ENCODE peak calls at places on chromosomes 3 and 15, in four cellular contexts. One of them, this sample, is unnamed.

GRCh38 chr3:72270072-72270611 is 485.2 kb upstream of the PROK2 start:
- DNase-seq in GM12878: no peak
- DNase-seq in SK-N-SH: no peak
- DNase-seq in H1: no peak
- DNase-seq in this sample: peak

GRCh38 chr3:78861156-78861555 is 906.6 kb downstream of the ROBO1 start:
- DNase-seq in SK-N-SH: no peak
- DNase-seq in H1: no peak
- DNase-seq in GM12878: no peak
- DNase-seq in this sample: no peak

GRCh38 chr3:42685363-42685881 is at the start of gene KLHL40:
- DNase-seq in GM12878: no peak
- DNase-seq in H1: no peak
- DNase-seq in SK-N-SH: no peak
- DNase-seq in this sample: no peak

GRCh38 chr15:47517737-47518136 is 199.6 kb upstream of the SEMA6D start:
- DNase-seq in SK-N-SH: no peak
- DNase-seq in GM12878: no peak
- DNase-seq in H1: no peak
- DNase-seq in this sample: no peak

GRCh38 chr3:53092216-53092615 is 38.0 kb downstream of the RFT1 start:
- DNase-seq in GM12878: no peak
- DNase-seq in SK-N-SH: no peak
- DNase-seq in H1: no peak
- DNase-seq in this sample: no peak

GRCh38 chr3:68996356-68996995 is 17.0 kb downstream of the EOGT start:
- DNase-seq in GM12878: no peak
- DNase-seq in H1: no peak
- DNase-seq in SK-N-SH: no peak
- DNase-seq in this sample: no peak

GRCh38 chr3:11146771-11147363 is 7.4 kb upstream of the HRH1 start:
- DNase-seq in SK-N-SH: no peak
- DNase-seq in GM12878: no peak
- DNase-seq in H1: no peak
- DNase-seq in this sample: no peak

GRCh38 chr3:31361391-31362273 is 171.1 kb upstream of the STT3B start:
- DNase-seq in SK-N-SH: no peak
- DNase-seq in GM12878: no peak
- DNase-seq in H1: no peak
- DNase-seq in this sample: no peak

GRCh38 chr3:182921665-182922355 is 58.5 kb downstream of the DCUN1D1 start:
- DNase-seq in H1: no peak
- DNase-seq in SK-N-SH: no peak
- DNase-seq in GM12878: no peak
- DNase-seq in this sample: no peak

GRCh38 chr15:29102911-29103824 is 166.5 kb downstream of the NSMCE3 start:
- DNase-seq in SK-N-SH: no peak
- DNase-seq in GM12878: no peak
- DNase-seq in H1: no peak
- DNase-seq in this sample: no peak

GRCh38 chr15:69664572-69665326 is 212.1 kb downstream of the RPLP1 start:
- DNase-seq in GM12878: no peak
- DNase-seq in H1: no peak
- DNase-seq in SK-N-SH: peak
- DNase-seq in this sample: no peak

GRCh38 chr3:25294406-25294805 is 133.7 kb upstream of the RARB start:
- DNase-seq in H1: no peak
- DNase-seq in SK-N-SH: no peak
- DNase-seq in GM12878: no peak
- DNase-seq in this sample: no peak

GRCh38 chr3:37909067-37909911 is 47.6 kb downstream of the CTDSPL start:
- DNase-seq in GM12878: no peak
- DNase-seq in H1: no peak
- DNase-seq in SK-N-SH: no peak
- DNase-seq in this sample: peak

GRCh38 chr15:47184003-47184404 is 533.3 kb upstream of the SEMA6D start:
- DNase-seq in SK-N-SH: peak
- DNase-seq in GM12878: no peak
- DNase-seq in H1: no peak
- DNase-seq in this sample: no peak

GRCh38 chr15:34851751-34852150 is 56.4 kb upstream of the ACTC1 start:
- DNase-seq in GM12878: no peak
- DNase-seq in SK-N-SH: no peak
- DNase-seq in H1: no peak
- DNase-seq in this sample: no peak

GRCh38 chr15:43151688-43152087 is 18.3 kb downstream of the TMEM62 start:
- DNase-seq in SK-N-SH: no peak
- DNase-seq in H1: no peak
- DNase-seq in GM12878: no peak
- DNase-seq in this sample: no peak

GRCh38 chr3:3664916-3665315 is 134.3 kb upstream of the LRRN1 start:
- DNase-seq in H1: no peak
- DNase-seq in GM12878: no peak
- DNase-seq in SK-N-SH: no peak
- DNase-seq in this sample: no peak

GRCh38 chr3:10550705-10551104 is 45.3 kb upstream of the ATP2B2 start:
- DNase-seq in GM12878: no peak
- DNase-seq in H1: no peak
- DNase-seq in SK-N-SH: no peak
- DNase-seq in this sample: no peak

GRCh38 chr3:143016321-143016972 is 15.1 kb downstream of the U2SURP start:
- DNase-seq in SK-N-SH: no peak
- DNase-seq in GM12878: no peak
- DNase-seq in H1: no peak
- DNase-seq in this sample: no peak

GRCh38 chr3:29226709-29227108 is 54.2 kb upstream of the RBMS3 start:
- DNase-seq in SK-N-SH: no peak
- DNase-seq in H1: no peak
- DNase-seq in GM12878: no peak
- DNase-seq in this sample: no peak

GRCh38 chr15:66178531-66178910 is 75.0 kb downstream of the MEGF11 start:
- DNase-seq in GM12878: no peak
- DNase-seq in SK-N-SH: no peak
- DNase-seq in H1: peak
- DNase-seq in this sample: no peak

GRCh38 chr15:67105065-67105951 is 39.9 kb downstream of the SMAD3 start:
- DNase-seq in H1: no peak
- DNase-seq in SK-N-SH: no peak
- DNase-seq in GM12878: no peak
- DNase-seq in this sample: peak

GRCh38 chr3:103629391-103629790 is 1194.6 kb downstream of the ZPLD1 start:
- DNase-seq in GM12878: no peak
- DNase-seq in SK-N-SH: no peak
- DNase-seq in H1: no peak
- DNase-seq in this sample: no peak

GRCh38 chr15:58043192-58043903 is 22.2 kb downstream of the ALDH1A2 start:
- DNase-seq in GM12878: no peak
- DNase-seq in SK-N-SH: no peak
- DNase-seq in H1: no peak
- DNase-seq in this sample: peak

GRCh38 chr15:89486726-89487050 is 9.7 kb downstream of the RHCG start:
- DNase-seq in SK-N-SH: no peak
- DNase-seq in H1: no peak
- DNase-seq in GM12878: no peak
- DNase-seq in this sample: no peak

GRCh38 chr15:29968099-29968892 is 114.5 kb upstream of the GOLGA8J start:
- DNase-seq in GM12878: no peak
- DNase-seq in H1: no peak
- DNase-seq in SK-N-SH: peak
- DNase-seq in this sample: no peak

GRCh38 chr15:99925661-99926461 is 192.6 kb upstream of the LYSMD4 start:
- DNase-seq in SK-N-SH: peak
- DNase-seq in H1: no peak
- DNase-seq in GM12878: no peak
- DNase-seq in this sample: no peak

GRCh38 chr3:38458796-38459498 is 5.3 kb downstream of the ACVR2B start:
- DNase-seq in H1: no peak
- DNase-seq in SK-N-SH: peak
- DNase-seq in GM12878: no peak
- DNase-seq in this sample: no peak

GRCh38 chr15:38652183-38652794 is 87.7 kb upstream of the RASGRP1 start:
- DNase-seq in SK-N-SH: no peak
- DNase-seq in GM12878: no peak
- DNase-seq in H1: no peak
- DNase-seq in this sample: no peak

GRCh38 chr15:71137138-71137518 is 21.9 kb downstream of the THSD4 start:
- DNase-seq in SK-N-SH: no peak
- DNase-seq in GM12878: no peak
- DNase-seq in H1: no peak
- DNase-seq in this sample: no peak

GRCh38 chr3:124924741-124925140 is 9.8 kb downstream of the MUC13 start:
- DNase-seq in GM12878: no peak
- DNase-seq in H1: no peak
- DNase-seq in SK-N-SH: no peak
- DNase-seq in this sample: no peak

GRCh38 chr3:48830660-48831190 is 16.9 kb downstream of the PRKAR2A start:
- DNase-seq in SK-N-SH: no peak
- DNase-seq in GM12878: no peak
- DNase-seq in H1: no peak
- DNase-seq in this sample: no peak

GRCh38 chr3:13141991-13142412 is 68.8 kb upstream of the IQSEC1 start:
- DNase-seq in GM12878: no peak
- DNase-seq in H1: peak
- DNase-seq in SK-N-SH: no peak
- DNase-seq in this sample: no peak

GRCh38 chr3:142873569-142873968 is 15.3 kb downstream of the PCOLCE2 start:
- DNase-seq in SK-N-SH: no peak
- DNase-seq in H1: no peak
- DNase-seq in GM12878: no peak
- DNase-seq in this sample: no peak

GRCh38 chr3:11592460-11593298 is 51.0 kb downstream of the VGLL4 start:
- DNase-seq in H1: no peak
- DNase-seq in SK-N-SH: no peak
- DNase-seq in GM12878: no peak
- DNase-seq in this sample: no peak

GRCh38 chr3:122132949-122133540 is 50.4 kb upstream of the CASR start:
- DNase-seq in GM12878: no peak
- DNase-seq in SK-N-SH: no peak
- DNase-seq in H1: no peak
- DNase-seq in this sample: no peak

GRCh38 chr3:127588675-127589577 is 1.6 kb downstream of the TPRA1 start:
- DNase-seq in H1: no peak
- DNase-seq in SK-N-SH: no peak
- DNase-seq in GM12878: no peak
- DNase-seq in this sample: peak

GRCh38 chr3:127590593-127591477 is at the start of gene TPRA1:
- DNase-seq in GM12878: peak
- DNase-seq in SK-N-SH: peak
- DNase-seq in H1: peak
- DNase-seq in this sample: peak

GRCh38 chr3:127587876-127588275 is 2.7 kb downstream of the TPRA1 start:
- DNase-seq in H1: no peak
- DNase-seq in GM12878: no peak
- DNase-seq in SK-N-SH: no peak
- DNase-seq in this sample: no peak

GRCh38 chr3:127590282-127590592 is 296 bp downstream of the TPRA1 start:
- DNase-seq in SK-N-SH: peak
- DNase-seq in H1: no peak
- DNase-seq in GM12878: no peak
- DNase-seq in this sample: no peak

GRCh38 chr3:127589600-127590281 is 792 bp downstream of the TPRA1 start:
- DNase-seq in H1: no peak
- DNase-seq in GM12878: no peak
- DNase-seq in SK-N-SH: no peak
- DNase-seq in this sample: no peak
- TF ChIP-seq TCF12 in H1: no peak
- TF ChIP-seq TCF12 in GM12878: no peak
- TF ChIP-seq TCF12 in SK-N-SH: no peak
- TF ChIP-seq TCF12 in this sample: no peak

DNA sequence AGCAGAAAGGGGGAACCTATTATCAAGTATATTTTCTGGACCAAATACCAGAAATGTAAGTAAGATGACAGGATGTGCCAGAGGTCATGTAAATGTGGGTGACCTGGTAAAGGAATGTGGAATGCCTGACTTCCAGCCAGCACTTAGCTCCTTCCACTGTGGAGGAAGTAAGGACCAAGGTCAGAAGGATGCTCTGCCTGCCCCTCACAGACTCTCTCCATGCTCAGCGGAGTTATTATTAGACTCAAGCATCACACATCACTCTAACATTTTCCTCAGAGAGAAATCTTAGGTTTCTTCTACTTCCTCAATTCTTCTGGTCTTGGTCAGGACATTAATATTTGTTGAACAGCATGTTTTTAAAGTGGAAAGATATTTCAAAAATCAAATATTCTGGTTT is 231.4 kb upstream of the WNT5A start:
- DNase-seq in SK-N-SH: peak
- DNase-seq in H1: no peak
- DNase-seq in GM12878: no peak
- DNase-seq in this sample: no peak
- TF ChIP-seq TCF12 in SK-N-SH: peak
- TF ChIP-seq TCF12 in H1: no peak
- TF ChIP-seq TCF12 in GM12878: no peak
- TF ChIP-seq TCF12 in this sample: no peak

DNA sequence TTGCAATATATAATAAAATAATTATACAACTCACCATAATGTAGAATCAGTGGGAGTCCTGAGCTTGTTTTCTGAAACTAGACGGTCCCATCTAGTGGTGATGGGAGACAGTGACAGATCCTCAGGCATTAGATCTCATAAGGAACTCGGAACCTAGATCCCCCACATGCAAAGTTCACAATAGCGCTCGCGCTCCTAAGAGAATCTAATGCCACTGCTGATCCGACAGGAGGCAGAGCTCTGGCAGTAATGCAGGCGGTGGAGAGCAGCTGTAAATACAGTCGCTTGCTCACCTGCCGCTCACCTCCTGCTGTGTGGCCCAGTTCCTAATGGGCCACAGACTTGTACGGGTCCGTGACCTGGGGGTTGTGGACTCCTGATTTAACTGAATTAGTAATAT is 87.8 kb downstream of the P3H2 start:
- DNase-seq in SK-N-SH: no peak
- DNase-seq in GM12878: no peak
- DNase-seq in H1: peak
- DNase-seq in this sample: no peak
- TF ChIP-seq TCF12 in SK-N-SH: no peak
- TF ChIP-seq TCF12 in GM12878: no peak
- TF ChIP-seq TCF12 in H1: no peak
- TF ChIP-seq TCF12 in this sample: no peak

GRCh38 chr3:161449784-161450183 is 46.8 kb upstream of the OTOL1 start:
- DNase-seq in H1: no peak
- DNase-seq in SK-N-SH: no peak
- DNase-seq in GM12878: no peak
- DNase-seq in this sample: no peak

GRCh38 chr3:161454615-161455014 is 42.0 kb upstream of the OTOL1 start:
- DNase-seq in GM12878: no peak
- DNase-seq in H1: no peak
- DNase-seq in SK-N-SH: peak
- DNase-seq in this sample: no peak

GRCh38 chr3:161455962-161456361 is 40.6 kb upstream of the OTOL1 start:
- DNase-seq in H1: no peak
- DNase-seq in SK-N-SH: no peak
- DNase-seq in GM12878: no peak
- DNase-seq in this sample: no peak

GRCh38 chr3:161452179-161452578 is 44.4 kb upstream of the OTOL1 start:
- DNase-seq in H1: no peak
- DNase-seq in GM12878: no peak
- DNase-seq in SK-N-SH: no peak
- DNase-seq in this sample: no peak
- TF ChIP-seq TCF12 in H1: no peak
- TF ChIP-seq TCF12 in GM12878: no peak
- TF ChIP-seq TCF12 in SK-N-SH: no peak
- TF ChIP-seq TCF12 in this sample: no peak

GRCh38 chr3:64388886-64389285 is 163.6 kb upstream of the PRICKLE2 start:
- DNase-seq in GM12878: no peak
- DNase-seq in SK-N-SH: no peak
- DNase-seq in H1: no peak
- DNase-seq in this sample: no peak
- TF ChIP-seq TCF12 in GM12878: no peak
- TF ChIP-seq TCF12 in SK-N-SH: no peak
- TF ChIP-seq TCF12 in H1: no peak
- TF ChIP-seq TCF12 in this sample: no peak

This sample was measured in HepG2.